ENCODE peak calls at places on chromosome 20, in seven cellular contexts. V is CD8-positive, alpha-beta T cell; D is CD4-positive, alpha-beta T cell; L is IMR-90; Z is RWPE2; Y is A549; U is pancreas. A is an unnamed sample.

GRCh38 chr20:62951896-62952372 is 575 bp upstream of the SLC17A9 start:
- DNase-seq in V (no peak), L (no peak), Y (no peak), U (no peak), Z (peak; percentile 82), D (no peak), A (no peak)

GRCh38 chr20:5189917-5190316 is 63.1 kb downstream of the CDS2 start:
- DNase-seq in Z (no peak), D (no peak), Y (no peak), L (no peak), U (no peak), V (no peak), A (no peak)

GRCh38 chr20:63968928-63969760 is 586 bp downstream of the ZNF512B start:
- DNase-seq in L (no peak), Y (no peak), Z (no peak), U (peak; percentile 70), D (no peak), V (peak; percentile 26), A (peak; percentile 64)

GRCh38 chr20:63522091-63522868 is 1.7 kb downstream of the PPDPF start:
- DNase-seq in Z (peak; percentile 79), Y (no peak), D (no peak), L (no peak), U (peak; percentile 40), V (no peak), A (no peak)

GRCh38 chr20:48159156-48159971 is 374.1 kb upstream of the SULF2 start:
- DNase-seq in Y (no peak), L (no peak), V (no peak), Z (no peak), U (no peak), D (no peak), A (no peak)

GRCh38 chr20:35901678-35902544 is 52.4 kb downstream of the SCAND1 start:
- DNase-seq in L (peak; percentile 97), Z (no peak), D (no peak), V (no peak), Y (peak; percentile 80), U (no peak), A (no peak)

GRCh38 chr20:10250902-10251301 is 32.3 kb downstream of the SNAP25 start:
- DNase-seq in D (no peak), Y (peak; percentile 58), L (no peak), U (no peak), Z (no peak), V (no peak), A (no peak)

GRCh38 chr20:32893878-32894483 is 35.3 kb downstream of the EFCAB8 start:
- DNase-seq in D (no peak), Y (peak; percentile 41), V (no peak), Z (peak; percentile 78), U (peak; percentile 32), L (peak; percentile 16), A (no peak)

GRCh38 chr20:11895832-11896484 is 21.7 kb upstream of the BTBD3 start:
- DNase-seq in D (no peak), L (peak; percentile 45), V (no peak), Y (no peak), U (no peak), Z (no peak), A (no peak)

GRCh38 chr20:60037120-60037499 is 78.9 kb downstream of the CDH26 start:
- DNase-seq in Y (peak; percentile 22), D (no peak), Z (peak; percentile 80), L (peak; percentile 59), V (no peak), U (no peak), A (no peak)

GRCh38 chr20:3808141-3808479 is 12.0 kb downstream of the CDC25B start:
- DNase-seq in D (no peak), Z (peak; percentile 94), V (no peak), Y (peak; percentile 97), U (peak; percentile 74), L (peak; percentile 92), A (peak; percentile 79)
- H3K27ac ChIP-seq in D (peak overlapping the region; percentile 39), Z (peak overlapping the region; percentile 99), V (no peak overlapping the region), Y (peak overlapping the region; percentile 95), U (peak overlapping the region; percentile 51), L (peak overlapping the region; percentile 96), A (peak overlapping the region; percentile 86)

GRCh38 chr20:38805502-38805957 is at the start of gene PPP1R16B:
- DNase-seq in L (no peak), D (peak; percentile 65), Z (peak; percentile 80), V (peak; percentile 87), U (no peak), Y (peak; percentile 26), A (peak; percentile 33)

GRCh38 chr20:38804682-38805501 is 605 bp upstream of the PPP1R16B start:
- DNase-seq in Z (peak; percentile 72), Y (no peak), V (peak; percentile 91), D (peak; percentile 60), L (no peak), U (no peak), A (peak; percentile 58)

GRCh38 chr20:38806855-38807655 is 1.6 kb downstream of the PPP1R16B start:
- DNase-seq in U (no peak), D (peak; percentile 15), Z (no peak), Y (no peak), V (peak; percentile 62), L (no peak), A (no peak)

GRCh38 chr20:38804243-38804642 is 1.3 kb upstream of the PPP1R16B start:
- DNase-seq in V (no peak), Z (peak; percentile 23), U (no peak), D (no peak), L (no peak), Y (no peak), A (no peak)

GRCh38 chr20:38805958-38806854 is 709 bp downstream of the PPP1R16B start:
- DNase-seq in Y (no peak), U (no peak), V (peak; percentile 70), D (peak; percentile 33), Z (peak; percentile 81), L (no peak), A (no peak)
- TF ChIP-seq CTCF in Y (peak; percentile 14), U (no peak), V (no peak), D (peak; percentile 17), Z (peak; percentile 41), L (no peak), A (no peak)

GRCh38 chr20:38665094-38665493 is 59.2 kb upstream of the SLC32A1 start:
- DNase-seq in V (no peak), D (no peak), Z (peak; percentile 74), L (no peak), Y (no peak), U (no peak), A (no peak)
- H3K27ac ChIP-seq in V (no peak overlapping the region), D (no peak overlapping the region), Z (no peak overlapping the region), L (no peak overlapping the region), Y (no peak overlapping the region), U (no peak overlapping the region), A (no peak overlapping the region)

GRCh38 chr20:1437222-1437904 is 29.3 kb downstream of the NSFL1C start:
- DNase-seq in U (peak; percentile 70), L (peak; percentile 82), V (peak; percentile 79), D (peak; percentile 74), Z (no peak), Y (peak; percentile 85), A (peak; percentile 67)
- TF ChIP-seq CTCF in U (peak; percentile 73), L (peak; percentile 89), V (peak; percentile 82), D (peak; percentile 90), Z (peak; percentile 98), Y (peak; percentile 96), A (peak; percentile 82)

A was measured in psoas muscle.